ENCODE peak calls at places on chromosomes 3 and 15, in four cellular contexts. E is K562, N is A549, O is HepG2. W is an unnamed sample.

GRCh38 chr15:25691544-25692430 is 171.3 kb downstream of the ATP10A start:
- DNase-seq in E (peak; percentile 9), N (no peak), O (no peak), W (no peak)

GRCh38 chr3:185677146-185677829 is 91.2 kb downstream of the SENP2 start:
- DNase-seq in E (peak; percentile 68), N (peak; percentile 61), O (peak; percentile 56), W (no peak)

GRCh38 chr3:131714585-131715220 is 211.9 kb upstream of the MRPL3 start:
- DNase-seq in E (no peak), N (no peak), O (no peak), W (no peak)

GRCh38 chr3:149026718-149027117 is 35.4 kb downstream of the GYG1 start:
- DNase-seq in E (no peak), N (no peak), O (no peak), W (no peak)

GRCh38 chr3:115785782-115786181 is 162.5 kb downstream of the GAP43 start:
- DNase-seq in E (no peak), N (no peak), O (no peak), W (no peak)

GRCh38 chr3:139185482-139185881 is 140.8 kb upstream of the PRR23C start:
- DNase-seq in E (no peak), N (no peak), O (no peak), W (no peak)

GRCh38 chr3:60013241-60013640 is 963.4 kb upstream of the CFAP20DC start:
- DNase-seq in E (no peak), N (no peak), O (no peak), W (no peak)

GRCh38 chr3:66019896-66020295 is 18.8 kb downstream of the MAGI1 start:
- DNase-seq in E (no peak), N (no peak), O (no peak), W (no peak)

GRCh38 chr3:126102011-126102410 is 18.1 kb upstream of the SLC41A3 start:
- DNase-seq in E (no peak), N (no peak), O (no peak), W (no peak)

GRCh38 chr3:37905346-37905745 is 43.7 kb downstream of the CTDSPL start:
- DNase-seq in E (no peak), N (no peak), O (no peak), W (no peak)

GRCh38 chr15:75655911-75656310 is 8.2 kb downstream of the SNX33 start:
- DNase-seq in E (no peak), N (no peak), O (no peak), W (no peak)

GRCh38 chr3:173970206-173970605 is 572.7 kb downstream of the NLGN1 start:
- DNase-seq in E (no peak), N (no peak), O (no peak), W (no peak)

GRCh38 chr3:82020282-82020681 is 258.8 kb upstream of the GBE1 start:
- DNase-seq in E (no peak), N (no peak), O (no peak), W (no peak)

GRCh38 chr3:12755754-12756153 is 3.3 kb downstream of the TMEM40 start:
- DNase-seq in E (peak; percentile 75), N (no peak), O (peak; percentile 51), W (no peak)

GRCh38 chr3:169911272-169911671 is at the start of gene SAMD7:
- DNase-seq in E (no peak), N (no peak), O (no peak), W (no peak)

GRCh38 chr3:160929595-160929994 is 173.6 kb downstream of the PPM1L start:
- DNase-seq in E (peak; percentile 3), N (peak; percentile 7), O (no peak), W (no peak)
- TF ChIP-seq MAX in E (no peak), N (no peak), O (no peak), W (no peak)

GRCh38 chr3:14525685-14526631 is 14.2 kb downstream of the GRIP2 start:
- DNase-seq in E (peak; percentile 19), N (no peak), O (no peak), W (no peak)

GRCh38 chr3:14524311-14524711 is 15.8 kb downstream of the GRIP2 start:
- DNase-seq in E (no peak), N (no peak), O (no peak), W (no peak)

GRCh38 chr3:14522768-14523167 is 17.4 kb downstream of the GRIP2 start:
- DNase-seq in E (no peak), N (no peak), O (no peak), W (no peak)

GRCh38 chr3:14523792-14524191 is 16.4 kb downstream of the GRIP2 start:
- DNase-seq in E (no peak), N (no peak), O (no peak), W (no peak)

DNA sequence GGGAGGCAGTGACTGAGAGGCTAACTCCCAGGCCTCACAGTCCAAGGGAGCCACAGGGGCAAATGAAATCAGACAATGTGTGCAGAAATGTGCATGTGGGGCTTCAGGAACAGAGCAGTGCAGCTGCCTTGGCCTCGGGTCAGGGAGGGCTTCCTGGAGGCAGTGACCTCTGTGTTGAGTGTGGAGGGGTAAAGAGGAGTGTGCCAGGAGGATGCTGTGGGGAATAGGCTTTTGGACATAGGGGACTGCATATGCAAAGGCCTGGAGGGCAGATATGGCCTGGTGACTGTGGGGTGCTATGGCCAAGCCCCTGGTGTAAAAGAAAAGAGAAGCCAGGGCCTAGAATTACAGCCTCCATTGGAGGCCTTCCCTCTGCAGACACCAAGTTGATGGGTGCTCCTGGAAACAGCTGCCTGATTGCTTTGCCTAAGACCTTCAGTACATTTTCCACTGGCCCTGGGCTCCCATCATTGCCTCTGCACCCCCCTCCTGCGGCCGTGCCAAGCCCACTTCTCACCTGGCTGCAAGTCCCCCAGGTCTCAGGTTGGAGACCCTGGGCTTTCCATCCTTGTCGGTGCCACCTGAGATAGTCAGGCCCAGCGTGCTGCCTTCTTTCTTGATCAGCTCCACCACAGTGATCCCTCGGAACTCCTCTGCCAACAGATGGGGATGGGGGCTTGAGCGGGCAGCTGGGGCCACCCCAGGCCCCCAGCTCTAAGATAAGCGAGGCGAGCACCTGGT is 15.1 kb downstream of the GRIP2 start:
- DNase-seq in E (no peak), N (no peak), O (no peak), W (no peak)
- TF ChIP-seq ESRRA in E (no peak), N (no peak), O (no peak), W (no peak)

GRCh38 chr15:73800662-73801345 is 47.7 kb upstream of the INSYN1 start:
- DNase-seq in E (peak; percentile 6), N (peak; percentile 55), O (no peak), W (no peak)
- TF ChIP-seq MAX in E (no peak), N (no peak), O (no peak), W (no peak)

DNA sequence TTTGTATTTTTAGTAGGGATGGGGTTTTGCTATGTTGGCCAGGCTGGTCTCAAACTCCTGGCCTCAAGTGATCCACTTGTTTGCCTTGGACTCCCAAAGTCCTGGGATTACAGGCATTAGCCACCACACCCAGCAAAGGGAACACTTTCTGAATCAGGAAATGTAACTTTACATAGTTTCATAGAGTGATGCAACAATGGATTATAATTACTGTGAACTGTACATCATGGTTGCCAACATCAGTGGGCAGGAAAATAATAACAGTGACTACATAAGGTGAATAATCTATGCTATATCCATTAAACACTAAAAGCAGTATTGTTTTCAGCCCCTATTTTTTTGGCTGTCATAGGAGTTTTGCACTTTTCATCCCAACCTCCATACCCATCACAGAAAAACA is 5.0 kb upstream of the KPNA1 start:
- DNase-seq in E (no peak), N (no peak), O (no peak), W (no peak)
- TF ChIP-seq ESRRA in E (no peak), N (no peak), O (no peak), W (no peak)

DNA sequence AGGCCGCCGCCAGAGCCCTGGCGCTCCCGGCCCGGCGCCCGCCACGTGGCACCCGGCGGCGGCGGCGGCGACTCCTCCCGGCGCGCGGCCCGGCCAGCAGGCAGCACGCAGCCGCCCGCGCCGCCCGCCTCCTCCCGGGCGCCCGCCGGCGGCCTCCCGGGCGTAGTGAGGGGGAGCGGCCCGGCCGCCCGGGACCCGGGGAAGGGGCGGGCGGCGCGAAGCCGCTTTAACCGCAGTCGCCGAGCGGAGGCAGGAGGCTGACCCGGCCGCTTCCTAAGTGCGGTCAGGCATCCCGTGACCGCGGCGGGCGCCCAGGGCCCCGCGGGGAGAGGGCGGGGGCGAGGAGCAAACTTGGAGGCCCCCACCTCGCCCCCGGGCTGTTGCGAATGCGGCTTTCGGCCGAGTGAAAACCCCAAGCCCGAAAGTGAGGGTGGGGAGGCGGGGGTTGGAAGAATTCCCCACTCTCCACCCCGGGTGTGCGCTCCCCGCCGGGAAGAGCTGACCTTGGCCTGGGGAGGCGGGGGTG is 1.7 kb upstream of the HES1 start:
- DNase-seq in E (peak; percentile 75), N (no peak), O (no peak), W (no peak)
- TF ChIP-seq MAX in E (no peak), N (no peak), O (peak; percentile 7), W (no peak)

DNA sequence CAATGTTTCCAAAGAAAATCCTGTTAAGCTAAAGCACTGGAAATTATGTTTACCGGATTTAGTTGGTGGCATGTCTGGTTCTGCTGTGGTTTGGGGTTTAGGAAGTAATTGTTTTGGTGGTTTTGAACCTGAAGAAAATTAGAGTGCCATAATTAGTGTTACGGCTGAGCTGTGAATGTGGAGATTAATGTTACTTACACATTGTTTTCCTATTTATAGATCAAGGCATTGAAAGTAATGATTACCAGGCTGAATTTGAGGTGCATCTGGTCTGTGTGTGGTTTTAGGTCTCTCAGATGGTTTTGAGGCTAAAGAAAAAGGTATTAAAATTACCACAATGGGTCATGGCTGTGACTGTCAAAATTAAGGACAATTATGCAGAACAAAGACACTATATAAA is 128.9 kb downstream of the TFG start:
- DNase-seq in E (no peak), N (no peak), O (no peak), W (no peak)
- TF ChIP-seq ESRRA in E (no peak), N (no peak), O (no peak), W (no peak)

DNA sequence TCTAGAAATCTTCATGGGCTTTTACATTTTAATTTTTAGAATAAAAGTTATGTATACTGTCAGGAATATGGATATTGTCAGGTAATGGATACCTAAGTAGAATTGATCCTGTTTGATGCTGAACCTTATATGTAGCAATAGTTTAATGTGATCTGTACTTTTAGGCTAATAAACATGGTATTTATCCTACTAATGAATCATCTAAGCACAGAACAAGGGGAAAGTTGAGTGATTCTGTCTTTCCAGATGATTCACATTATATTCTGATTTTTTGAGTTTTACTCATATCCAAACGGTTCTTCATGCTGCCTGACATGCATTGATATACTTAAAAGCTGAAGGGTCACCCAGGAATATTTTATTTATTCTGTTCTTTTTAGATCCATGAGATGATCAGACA is 34.5 kb downstream of the FANCI start:
- DNase-seq in E (no peak), N (no peak), O (no peak), W (no peak)
- TF ChIP-seq MAX in E (no peak), N (no peak), O (no peak), W (no peak)

W was measured in WTC11.